ENCODE peak calls at places on chromosomes 2 and 18, in seven cellular contexts. X is AG10803, A is cardiac fibroblast, C is BE2C, F is HL-60, H is psoas muscle, N is GM23338. E is an unnamed sample.

GRCh38 chr18:73948497-73948896 is 199.1 kb downstream of the FBXO15 start:
- DNase-seq in C (no peak), A (peak), N (no peak), X (no peak), F (no peak), H (no peak), E (no peak)

GRCh38 chr2:120653026-120653425 is 82.6 kb upstream of the GLI2 start:
- DNase-seq in N (no peak), H (no peak), X (peak), A (no peak), F (no peak), C (no peak), E (no peak)

GRCh38 chr18:22613788-22614187 is 196.1 kb upstream of the CTAGE1 start:
- DNase-seq in A (peak), X (peak), N (no peak), C (no peak), F (no peak), H (no peak), E (no peak)

GRCh38 chr2:19837235-19837766 is 64.5 kb downstream of the TTC32 start:
- DNase-seq in N (no peak), C (no peak), X (no peak), A (no peak), F (no peak), H (no peak), E (no peak)

GRCh38 chr18:26439537-26439936 is 108.8 kb downstream of the KCTD1 start:
- DNase-seq in A (no peak), C (no peak), N (no peak), X (no peak), F (no peak), H (no peak), E (no peak)

GRCh38 chr2:235573331-235574221 is 79.7 kb downstream of the AGAP1 start:
- DNase-seq in C (peak), X (no peak), F (no peak), H (no peak), A (no peak), N (peak), E (no peak)

GRCh38 chr2:68857855-68858456 is 13.2 kb downstream of the BMP10 start:
- DNase-seq in X (no peak), A (no peak), N (no peak), F (peak), H (no peak), C (no peak), E (no peak)

GRCh38 chr2:238509903-238510302 is 83.2 kb downstream of the ASB1 start:
- DNase-seq in F (no peak), H (no peak), A (no peak), X (no peak), N (no peak), C (no peak), E (no peak)

GRCh38 chr18:49844903-49845302 is 31.6 kb upstream of the ACAA2 start:
- DNase-seq in A (no peak), F (no peak), H (no peak), C (no peak), N (no peak), X (no peak), E (no peak)

GRCh38 chr2:221166283-221166682 is 405.8 kb downstream of the EPHA4 start:
- DNase-seq in H (peak), C (no peak), A (no peak), F (no peak), X (peak), N (no peak), E (no peak)

GRCh38 chr2:29123584-29124349 is 8.6 kb downstream of the CLIP4 start:
- DNase-seq in X (peak), N (no peak), H (no peak), F (no peak), A (peak), C (no peak), E (no peak)

GRCh38 chr2:109614715-109615636 is 812 bp downstream of the SOWAHC start:
- DNase-seq in C (peak), N (peak), H (peak), F (no peak), A (no peak), X (no peak), E (peak)
- H3K4me3 ChIP-seq in C (no peak), N (peak), H (peak), F (no peak), A (peak), X (peak), E (peak)

DNA sequence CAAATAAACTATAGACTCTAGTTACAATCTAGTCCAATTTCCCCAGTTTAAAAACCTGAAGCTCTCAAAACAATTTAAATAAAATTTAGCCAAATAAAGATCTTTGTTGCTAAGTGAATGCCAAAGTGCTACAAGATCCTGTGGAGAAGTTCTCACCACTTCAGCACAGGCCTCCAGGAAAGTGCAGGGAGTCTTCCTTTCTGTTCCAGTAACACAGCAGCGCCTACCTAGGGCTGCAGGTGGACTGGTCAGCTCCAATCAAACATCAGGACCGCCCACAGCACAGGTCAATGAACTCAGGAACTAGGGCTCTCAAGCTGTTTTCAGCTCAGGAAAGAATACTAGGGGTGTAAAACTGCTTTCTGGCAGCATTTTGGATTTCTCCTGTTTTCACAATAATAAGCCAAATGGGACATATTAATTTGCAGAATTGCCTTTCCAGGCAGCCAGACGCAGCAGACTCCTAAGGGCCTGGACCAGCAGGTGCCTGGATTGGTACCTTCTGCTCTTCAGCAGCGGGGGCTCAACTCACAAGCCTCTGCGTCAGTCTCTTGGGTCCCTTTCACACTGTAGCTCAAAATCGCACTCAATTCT is 1.5 kb downstream of the FAM110C start:
- DNase-seq in H (no peak), C (no peak), F (no peak), X (no peak), N (peak), A (no peak), E (peak)
- H3K4me3 ChIP-seq in H (no peak), C (no peak), F (no peak), X (no peak), N (peak), A (no peak), E (peak)

GRCh38 chr18:326846-327245 is 59.0 kb upstream of the THOC1 start:
- DNase-seq in C (no peak), N (no peak), A (no peak), F (no peak), H (no peak), X (no peak), E (no peak)

GRCh38 chr18:318791-319291 is 51.0 kb upstream of the THOC1 start:
- DNase-seq in H (no peak), F (no peak), N (no peak), A (no peak), X (no peak), C (no peak), E (no peak)

GRCh38 chr18:321839-322467 is 54.1 kb upstream of the THOC1 start:
- DNase-seq in N (no peak), A (no peak), H (no peak), F (no peak), X (no peak), C (no peak), E (no peak)

GRCh38 chr18:319745-320144 is 51.9 kb upstream of the THOC1 start:
- DNase-seq in F (no peak), A (no peak), X (no peak), N (no peak), C (no peak), H (no peak), E (no peak)

GRCh38 chr18:323253-323622 is 55.4 kb upstream of the THOC1 start:
- DNase-seq in N (no peak), A (peak), F (no peak), X (peak), C (no peak), H (no peak), E (no peak)
- H3K4me3 ChIP-seq in N (no peak), A (no peak), F (no peak), X (no peak), C (no peak), H (no peak), E (no peak)

GRCh38 chr18:58911241-58911640 is 46.6 kb downstream of the ZNF532 start:
- DNase-seq in H (no peak), N (no peak), A (no peak), X (peak), C (no peak), F (no peak), E (no peak)
- H3K4me3 ChIP-seq in H (peak), N (no peak), A (no peak), X (no peak), C (no peak), F (no peak), E (no peak)

GRCh38 chr2:3303583-3304406 is 73.8 kb downstream of the EIPR1 start:
- DNase-seq in X (peak), F (peak), H (peak), N (peak), A (peak), C (peak), E (peak)
- H3K4me3 ChIP-seq in X (peak), F (no peak), H (peak), N (no peak), A (peak), C (peak), E (peak)

DNA sequence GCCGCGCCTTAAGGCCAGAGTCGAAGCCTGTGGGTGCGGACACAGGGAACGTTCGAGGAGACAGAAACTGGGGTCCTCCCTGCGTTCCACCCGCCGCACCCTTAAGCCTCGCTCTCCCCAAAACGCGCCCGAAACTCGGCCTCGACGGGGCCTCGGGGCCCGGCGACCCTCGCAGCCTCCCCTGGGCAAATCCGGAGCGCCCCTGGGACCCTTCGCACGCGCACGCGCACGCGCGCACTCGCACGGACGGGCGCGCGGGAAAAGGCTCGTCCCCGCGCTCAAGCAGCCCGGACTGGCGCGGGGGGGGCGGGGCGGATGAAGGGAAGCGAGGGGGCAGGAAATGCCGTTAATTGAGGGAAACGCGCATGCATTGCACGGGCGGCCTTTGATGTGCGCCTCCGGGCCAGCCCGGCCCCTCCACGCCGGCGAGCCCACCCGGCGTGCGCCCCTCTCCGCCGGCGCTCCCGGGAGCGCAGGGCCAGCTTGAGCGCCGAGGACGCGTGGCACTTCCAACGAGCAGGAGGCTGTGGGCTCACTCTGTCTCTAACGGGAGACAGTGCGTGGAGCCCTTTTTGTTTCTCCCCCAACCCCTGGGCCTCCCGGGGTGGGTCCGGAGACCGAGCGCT is 5.4 kb upstream of the SALL3 start:
- DNase-seq in H (no peak), N (peak), F (no peak), A (no peak), C (no peak), X (no peak), E (no peak)
- H3K4me3 ChIP-seq in H (peak), N (peak), F (no peak), A (no peak), C (no peak), X (no peak), E (peak)

GRCh38 chr2:219356834-219357233 is 24.3 kb upstream of the RESP18 start:
- DNase-seq in N (no peak), A (no peak), H (no peak), F (peak), C (no peak), X (no peak), E (no peak)

GRCh38 chr2:219362072-219362471 is 25.6 kb downstream of the DNPEP start:
- DNase-seq in N (no peak), X (no peak), A (no peak), C (no peak), H (no peak), F (no peak), E (no peak)

GRCh38 chr2:219354582-219354981 is 22.0 kb upstream of the RESP18 start:
- DNase-seq in C (no peak), H (no peak), A (no peak), N (no peak), F (no peak), X (no peak), E (no peak)

GRCh38 chr2:219362524-219363164 is 25.1 kb downstream of the DNPEP start:
- DNase-seq in X (peak), H (peak), A (peak), C (no peak), F (peak), N (no peak), E (no peak)

DNA sequence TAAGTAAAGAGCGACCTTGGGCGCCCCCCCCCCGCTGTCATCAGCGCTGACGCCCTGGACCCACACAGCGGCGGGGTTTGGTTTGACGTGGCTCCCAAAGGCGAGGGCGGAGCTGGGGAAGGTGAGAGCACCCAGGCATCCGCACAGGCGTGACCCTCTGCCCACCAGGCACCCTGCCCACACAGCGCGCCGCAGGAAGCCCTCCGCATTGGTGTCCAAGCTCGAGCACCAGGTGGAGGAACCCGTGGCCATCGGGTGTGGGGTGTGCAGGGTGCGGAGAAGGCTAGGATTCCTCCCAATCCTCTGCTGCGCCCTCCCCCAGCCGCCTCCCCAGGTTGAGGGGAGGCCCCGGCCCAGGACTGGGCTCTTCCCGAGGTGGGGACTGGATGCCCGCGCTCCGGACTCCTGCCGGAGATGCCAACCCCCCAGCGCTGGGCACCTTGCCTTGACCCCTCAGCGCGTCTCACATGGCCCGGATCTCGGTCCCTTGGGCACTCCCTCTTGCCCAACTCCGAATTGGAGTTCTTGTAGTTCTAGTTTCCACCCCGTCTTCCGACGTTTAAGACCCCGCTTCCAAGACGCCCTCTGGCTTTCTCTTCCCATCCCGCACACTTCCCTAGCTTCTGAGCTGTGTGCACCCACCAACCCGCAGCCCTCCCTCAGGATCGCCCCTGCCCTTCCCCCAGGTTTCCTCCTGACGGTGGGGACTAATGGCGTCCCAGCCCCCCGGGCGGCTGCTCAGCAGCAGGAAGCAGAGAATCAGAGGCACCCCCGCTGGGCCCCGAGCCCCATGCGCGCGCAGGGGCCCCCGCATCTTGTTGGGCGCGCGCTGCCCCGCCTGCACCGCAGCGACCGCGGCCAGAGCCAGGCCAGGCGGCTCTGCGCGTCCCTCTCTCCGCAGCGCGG is 25.9 kb upstream of the RESP18 start:
- DNase-seq in C (no peak), H (no peak), A (no peak), F (no peak), N (peak), X (no peak), E (no peak)
- H3K4me3 ChIP-seq in C (peak), H (peak), A (peak), F (peak), N (peak), X (peak), E (peak)

GRCh38 chr2:189782221-189782671 is 1.9 kb downstream of the ORMDL1 start:
- DNase-seq in F (peak), X (peak), A (peak), H (no peak), N (no peak), C (no peak), E (no peak)
- H3K4me3 ChIP-seq in F (peak), X (peak), A (peak), H (peak), N (peak), C (no peak), E (no peak)

GRCh38 chr2:127410871-127411396 is 7.3 kb upstream of the PROC start:
- DNase-seq in H (no peak), C (no peak), X (peak), F (no peak), N (no peak), A (peak), E (no peak)

GRCh38 chr2:127408004-127408806 is 10.0 kb upstream of the PROC start:
- DNase-seq in C (peak), F (peak), A (peak), X (peak), N (peak), H (peak), E (peak)

GRCh38 chr2:127407091-127407490 is 11.1 kb upstream of the PROC start:
- DNase-seq in X (no peak), F (no peak), H (no peak), N (no peak), C (no peak), A (no peak), E (peak)

GRCh38 chr2:127407661-127408003 is 10.6 kb upstream of the PROC start:
- DNase-seq in C (no peak), X (no peak), N (no peak), A (no peak), H (no peak), F (no peak), E (no peak)

GRCh38 chr2:127408807-127409099 is 9.5 kb upstream of the PROC start:
- DNase-seq in A (no peak), F (no peak), N (no peak), C (no peak), X (no peak), H (no peak), E (no peak)
- H3K4me3 ChIP-seq in A (no peak), F (no peak), N (peak), C (peak), X (peak), H (peak), E (peak)

E was measured in lower lobe of right lung.